ENCODE peak calls at places on chromosomes 5 and 9, in nine cellular contexts. Q, J, G, Z, P, S, T, V and A are unnamed samples.

GRCh38 chr9:99633260-99633659 is 188.4 kb upstream of the NR4A3 start:
- DNase-seq in V (no peak), S (no peak), P (no peak), Z (no peak), G (no peak), Q (no peak), J (no peak), T (no peak), A (no peak)

GRCh38 chr5:67414712-67415111 is 218.1 kb upstream of the CD180 start:
- DNase-seq in Z (peak; percentile 64), S (no peak), J (no peak), P (no peak), G (no peak), T (no peak), Q (peak; percentile 81), V (peak; percentile 47), A (no peak)

GRCh38 chr9:119179701-119180100 is 189.5 kb downstream of the BRINP1 start:
- DNase-seq in T (no peak), G (no peak), P (no peak), S (no peak), Z (no peak), V (no peak), Q (no peak), J (no peak), A (no peak)

GRCh38 chr5:89695371-89695770 is 714.2 kb downstream of the CETN3 start:
- DNase-seq in V (no peak), Z (peak; percentile 32), G (no peak), Q (no peak), J (no peak), T (no peak), P (no peak), S (no peak), A (no peak)

GRCh38 chr9:115267788-115268187 is 149.8 kb upstream of the TNC start:
- DNase-seq in Q (peak; percentile 51), V (peak; percentile 52), J (no peak), S (no peak), P (no peak), G (peak; percentile 11), Z (peak; percentile 52), T (no peak), A (no peak)

GRCh38 chr9:6413365-6414263 is 615 bp downstream of the UHRF2 start:
- DNase-seq in S (no peak), Q (no peak), P (peak; percentile 42), Z (peak; percentile 61), V (peak; percentile 53), T (no peak), G (peak; percentile 6), J (no peak), A (peak; percentile 11)

GRCh38 chr9:75265525-75265972 is 177.2 kb downstream of the OSTF1 start:
- DNase-seq in Z (peak; percentile 80), Q (peak; percentile 17), V (peak; percentile 60), S (peak; percentile 52), P (peak; percentile 56), G (peak; percentile 56), J (peak; percentile 15), T (no peak), A (no peak)

GRCh38 chr9:117334101-117334500 is 80.8 kb downstream of the ASTN2 start:
- DNase-seq in T (no peak), J (no peak), Q (no peak), Z (peak; percentile 42), V (no peak), P (no peak), G (no peak), S (no peak), A (no peak)

GRCh38 chr9:21996438-21996837 is 1.8 kb downstream of the CDKN2B-AS1 start:
- DNase-seq in V (no peak), Z (peak; percentile 83), S (no peak), J (no peak), T (no peak), G (no peak), Q (no peak), P (no peak), A (no peak)

GRCh38 chr9:97363661-97364299 is 48.1 kb upstream of the TDRD7 start:
- DNase-seq in S (no peak), Z (peak; percentile 16), P (peak; percentile 90), V (no peak), J (no peak), T (no peak), Q (no peak), G (no peak), A (no peak)

GRCh38 chr5:40428129-40428528 is 251.6 kb upstream of the PTGER4 start:
- DNase-seq in V (peak; percentile 69), J (no peak), P (no peak), Q (peak; percentile 34), S (peak; percentile 51), G (peak; percentile 67), T (no peak), Z (no peak), A (no peak)

GRCh38 chr9:38391278-38392118 is 1.0 kb upstream of the ALDH1B1 start:
- DNase-seq in J (no peak), G (no peak), V (no peak), P (no peak), Q (no peak), S (no peak), T (no peak), Z (no peak), A (no peak)

GRCh38 chr5:178438746-178439260 is 151.4 kb downstream of the COL23A1 start:
- DNase-seq in Z (no peak), G (no peak), Q (no peak), V (no peak), S (no peak), J (no peak), P (no peak), T (no peak), A (no peak)

GRCh38 chr5:152953788-152954483 is 536.5 kb upstream of the GRIA1 start:
- DNase-seq in G (no peak), J (no peak), T (no peak), S (no peak), Z (no peak), V (no peak), P (no peak), Q (no peak), A (no peak)

GRCh38 chr9:8329561-8330283 is 530.1 kb upstream of the DMAC1 start:
- DNase-seq in S (no peak), T (no peak), V (no peak), Q (no peak), G (no peak), Z (peak; percentile 37), P (no peak), J (no peak), A (no peak)

GRCh38 chr9:38431101-38431500 is 6.8 kb upstream of the IGFBPL1 start:
- DNase-seq in Q (no peak), G (no peak), T (no peak), P (no peak), J (no peak), V (no peak), S (no peak), Z (no peak), A (no peak)

GRCh38 chr5:16856531-16856930 is 79.6 kb downstream of the MYO10 start:
- DNase-seq in Z (no peak), T (peak; percentile 86), J (no peak), Q (peak; percentile 64), V (peak; percentile 72), P (no peak), S (no peak), G (peak; percentile 100), A (peak; percentile 35)

GRCh38 chr9:95457769-95458168 is 59.0 kb downstream of the PTCH1 start:
- DNase-seq in Z (no peak), G (no peak), V (no peak), S (no peak), Q (peak; percentile 67), J (no peak), P (no peak), T (no peak), A (no peak)

GRCh38 chr9:16315720-16316119 is 554.8 kb downstream of the BNC2 start:
- DNase-seq in V (no peak), Q (peak; percentile 81), Z (no peak), P (no peak), J (no peak), T (no peak), S (no peak), G (no peak), A (no peak)

GRCh38 chr5:151952233-151952632 is 27.6 kb upstream of the GLRA1 start:
- DNase-seq in V (no peak), Z (no peak), P (no peak), S (no peak), J (no peak), T (no peak), G (no peak), Q (no peak), A (no peak)
- H3K4me1 ChIP-seq in V (no peaks in the 10 kb centered on the region), Z (no peaks in the 10 kb centered on the region), P (no peaks in the 10 kb centered on the region), S (no peaks in the 10 kb centered on the region), J (no peaks in the 10 kb centered on the region), T (peaks cover 4% of the 10 kb centered on the region), G (no peaks in the 10 kb centered on the region), Q (no peaks in the 10 kb centered on the region), A (no peaks in the 10 kb centered on the region)

GRCh38 chr9:33750839-33751339 is 44.5 kb upstream of the PRSS3 start:
- DNase-seq in Q (peak; percentile 6), P (no peak), G (no peak), T (no peak), S (peak; percentile 28), V (peak; percentile 54), Z (peak; percentile 22), J (no peak), A (no peak)
- TF ChIP-seq EZH2 in Q (no peak), P (no peak), G (no peak), T (no peak), S (no peak), V (no peak), Z (peak; percentile 24), J (no peak), A (no peak)

DNA sequence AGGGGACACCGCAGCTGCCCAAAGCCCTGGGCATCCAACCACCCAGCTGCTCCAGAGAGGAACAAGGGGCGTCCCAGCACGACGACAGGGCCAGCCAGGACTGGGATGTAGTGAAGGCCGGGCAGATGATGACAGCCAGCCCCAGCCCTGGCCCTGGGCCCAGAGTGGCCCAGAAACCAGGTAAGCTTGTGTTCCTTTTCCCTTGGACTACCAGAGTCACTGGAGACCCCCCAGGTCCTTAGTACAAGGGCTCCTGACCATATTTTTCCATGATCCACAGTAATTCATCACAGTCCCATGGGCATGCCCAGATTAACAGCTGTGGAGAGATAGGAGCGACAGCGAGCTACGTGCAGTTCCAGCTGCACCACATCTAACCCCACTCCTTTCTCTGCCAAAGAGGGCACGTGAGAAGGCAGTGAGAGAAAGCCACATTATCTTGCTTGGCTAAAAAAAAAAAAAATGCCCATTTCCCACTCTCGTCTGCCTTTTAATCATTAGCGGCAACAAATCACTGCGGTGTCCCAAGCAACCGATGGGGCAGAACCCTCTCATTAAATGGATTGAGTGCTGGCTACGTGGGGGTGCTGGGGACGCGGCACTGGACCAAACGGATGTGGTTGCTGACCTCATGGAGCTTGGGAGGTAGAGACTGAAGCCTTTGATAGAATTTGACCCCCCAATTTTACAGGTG is 21.7 kb upstream of the SYNPO start:
- DNase-seq in V (no peak), P (no peak), G (no peak), S (no peak), T (no peak), Q (peak; percentile 80), J (no peak), Z (no peak), A (no peak)
- H3K4me1 ChIP-seq in V (peaks cover 44% of the 10 kb centered on the region), P (peaks cover under 1% of the 10 kb centered on the region), G (no peaks in the 10 kb centered on the region), S (peaks cover 26% of the 10 kb centered on the region), T (peaks cover 14% of the 10 kb centered on the region), Q (peaks cover 23% of the 10 kb centered on the region), J (peaks cover 43% of the 10 kb centered on the region), Z (peaks cover 7% of the 10 kb centered on the region), A (peaks cover 40% of the 10 kb centered on the region)

GRCh38 chr9:34810187-34810524 is 100.2 kb upstream of the CCL21 start:
- DNase-seq in Q (no peak), Z (no peak), V (no peak), J (no peak), S (no peak), T (no peak), G (no peak), P (no peak), A (no peak)
- TF ChIP-seq EZH2 in Q (no peak), Z (no peak), V (no peak), J (no peak), S (no peak), T (no peak), G (no peak), P (no peak), A (no peak)

GRCh38 chr5:143008032-143008431 is 237.9 kb downstream of the ARHGAP26 start:
- DNase-seq in T (no peak), S (no peak), Z (no peak), G (no peak), P (no peak), J (no peak), Q (no peak), V (no peak), A (no peak)
- H3K4me1 ChIP-seq in T (peaks cover 31% of the 10 kb centered on the region), S (peaks cover 8% of the 10 kb centered on the region), Z (no peaks in the 10 kb centered on the region), G (peaks cover 18% of the 10 kb centered on the region), P (peaks cover 41% of the 10 kb centered on the region), J (no peaks in the 10 kb centered on the region), Q (peaks cover 12% of the 10 kb centered on the region), V (peaks cover 39% of the 10 kb centered on the region), A (peaks cover 9% of the 10 kb centered on the region)